ENCODE peak calls at places on chromosomes 6 and 20, in ten cellular contexts. W is effector memory CD8-positive, alpha-beta T cell; B is activated CD8-positive, alpha-beta memory T cell treated with anti-CD3 and anti-CD28 coated beads for 4 hours; Q is cardiac septum; G is omental fat pad; T is NCI-H774; D is NCI-H1417; A is occipital lobe; Y is astrocyte; Z is NAMALWA. P is an unnamed sample.

GRCh38 chr6:26538572-26538902 is 371 bp downstream of the HMGN4 start:
- DNase-seq in W (no peak), B (no peak), Q (no peak), G (no peak), T (no peak), D (no peak), A (no peak), Y (no peak), Z (no peak), P (no peak)

GRCh38 chr20:3797592-3798404 is 1.7 kb downstream of the CDC25B start:
- DNase-seq in W (no peak), B (no peak), Q (no peak), G (no peak), T (no peak), D (no peak), A (no peak), Y (no peak), Z (peak; percentile 48), P (peak; percentile 59)

GRCh38 chr6:106199998-106200397 is 113.9 kb downstream of the PRDM1 start:
- DNase-seq in W (no peak), B (no peak), Q (no peak), G (no peak), T (no peak), D (no peak), A (no peak), Y (peak; percentile 95), Z (no peak), P (no peak)

GRCh38 chr6:10857259-10857658 is 18.9 kb upstream of the MAK start:
- DNase-seq in W (no peak), B (no peak), Q (no peak), G (no peak), T (no peak), D (no peak), A (no peak), Y (no peak), Z (no peak), P (no peak)

GRCh38 chr20:58303547-58303946 is 6.0 kb upstream of the RAB22A start:
- DNase-seq in W (no peak), B (no peak), Q (no peak), G (no peak), T (no peak), D (no peak), A (no peak), Y (no peak), Z (no peak), P (no peak)

GRCh38 chr20:16265334-16265733 is 307.9 kb downstream of the KIF16B start:
- DNase-seq in W (no peak), B (no peak), Q (no peak), G (no peak), T (no peak), D (no peak), A (no peak), Y (no peak), Z (no peak), P (no peak)

GRCh38 chr6:30700340-30700739 is 9.6 kb upstream of the NRM start:
- DNase-seq in W (no peak), B (no peak), Q (no peak), G (no peak), T (no peak), D (no peak), A (no peak), Y (no peak), Z (no peak), P (no peak)

GRCh38 chr6:4210619-4211419 is 75.4 kb upstream of the ECI2 start:
- DNase-seq in W (peak; percentile 36), B (peak; percentile 12), Q (no peak), G (peak; percentile 36), T (peak; percentile 5), D (peak; percentile 15), A (no peak), Y (peak; percentile 26), Z (peak; percentile 68), P (peak; percentile 13)

GRCh38 chr6:22332726-22333125 is 35.9 kb upstream of the PRL start:
- DNase-seq in W (no peak), B (no peak), Q (no peak), G (no peak), T (no peak), D (no peak), A (no peak), Y (peak; percentile 42), Z (no peak), P (no peak)

GRCh38 chr20:33791959-33792597 is 19.1 kb upstream of the CHMP4B start:
- DNase-seq in W (peak; percentile 44), B (peak; percentile 30), Q (peak; percentile 77), G (peak; percentile 31), T (peak; percentile 7), D (peak; percentile 15), A (no peak), Y (peak; percentile 31), Z (peak; percentile 71), P (peak; percentile 26)

GRCh38 chr6:45591816-45592359 is 214.2 kb upstream of the SUPT3H start:
- DNase-seq in W (no peak), B (no peak), Q (no peak), G (no peak), T (no peak), D (no peak), A (no peak), Y (no peak), Z (no peak), P (no peak)

GRCh38 chr20:19867074-19867473 is 109.0 kb downstream of the RIN2 start:
- DNase-seq in W (no peak), B (no peak), Q (no peak), G (no peak), T (no peak), D (no peak), A (no peak), Y (peak; percentile 44), Z (no peak), P (no peak)

GRCh38 chr20:531608-532007 is 12.0 kb downstream of the CSNK2A1 start:
- DNase-seq in W (no peak), B (no peak), Q (no peak), G (no peak), T (no peak), D (no peak), A (no peak), Y (no peak), Z (no peak), P (no peak)

GRCh38 chr6:79468116-79468515 is 69.1 kb downstream of the LCA5 start:
- DNase-seq in W (no peak), B (no peak), Q (no peak), G (no peak), T (no peak), D (no peak), A (no peak), Y (peak; percentile 60), Z (no peak), P (no peak)

GRCh38 chr6:74070091-74070490 is 374.1 kb downstream of the CD109 start:
- DNase-seq in W (no peak), B (no peak), Q (no peak), G (no peak), T (no peak), D (no peak), A (no peak), Y (peak; percentile 49), Z (no peak), P (no peak)

GRCh38 chr6:161191671-161192070 is 82.2 kb downstream of the AGPAT4 start:
- DNase-seq in W (no peak), B (no peak), Q (no peak), G (no peak), T (no peak), D (no peak), A (no peak), Y (no peak), Z (no peak), P (no peak)

GRCh38 chr6:74731921-74732320 is 473.9 kb downstream of the COL12A1 start:
- DNase-seq in W (no peak), B (no peak), Q (no peak), G (no peak), T (no peak), D (no peak), A (no peak), Y (peak; percentile 90), Z (no peak), P (no peak)

GRCh38 chr6:12233693-12234551 is 56.2 kb upstream of the EDN1 start:
- DNase-seq in W (peak; percentile 14), B (no peak), Q (no peak), G (no peak), T (peak; percentile 26), D (peak; percentile 56), A (peak; percentile 16), Y (peak; percentile 86), Z (peak; percentile 81), P (peak; percentile 55)

GRCh38 chr20:24890286-24890685 is 58.8 kb upstream of the CST7 start:
- DNase-seq in W (no peak), B (no peak), Q (no peak), G (no peak), T (no peak), D (no peak), A (no peak), Y (no peak), Z (no peak), P (no peak)

GRCh38 chr6:162442675-162443074 is 284.9 kb downstream of the PRKN start:
- DNase-seq in W (no peak), B (no peak), Q (no peak), G (no peak), T (peak; percentile 36), D (no peak), A (no peak), Y (no peak), Z (peak; percentile 26), P (no peak)

GRCh38 chr6:41637179-41638001 is 878 bp upstream of the MDFI start:
- DNase-seq in W (no peak), B (no peak), Q (no peak), G (no peak), T (no peak), D (no peak), A (no peak), Y (no peak), Z (no peak), P (no peak)

GRCh38 chr6:44327096-44327495 is 13.9 kb upstream of the AARS2 start:
- DNase-seq in W (no peak), B (no peak), Q (no peak), G (no peak), T (no peak), D (no peak), A (no peak), Y (no peak), Z (no peak), P (no peak)

GRCh38 chr6:3396503-3397180 is 60.2 kb downstream of the SLC22A23 start:
- DNase-seq in W (no peak), B (no peak), Q (no peak), G (no peak), T (no peak), D (no peak), A (no peak), Y (no peak), Z (no peak), P (no peak)

GRCh38 chr6:12749531-12750379 is 33.2 kb downstream of the PHACTR1 start:
- DNase-seq in W (no peak), B (no peak), Q (no peak), G (no peak), T (no peak), D (peak; percentile 87), A (no peak), Y (no peak), Z (no peak), P (no peak)

GRCh38 chr6:79307321-79308036 is 73.0 kb upstream of the HMGN3 start:
- DNase-seq in W (no peak), B (no peak), Q (no peak), G (no peak), T (no peak), D (no peak), A (no peak), Y (peak; percentile 19), Z (no peak), P (no peak)

GRCh38 chr20:10864076-10864672 is 190.4 kb upstream of the JAG1 start:
- DNase-seq in W (no peak), B (no peak), Q (no peak), G (no peak), T (no peak), D (no peak), A (no peak), Y (peak; percentile 38), Z (no peak), P (no peak)

GRCh38 chr6:36724514-36725385 is 27.1 kb downstream of the RAB44 start:
- DNase-seq in W (no peak), B (no peak), Q (no peak), G (peak; percentile 89), T (peak; percentile 40), D (peak; percentile 62), A (peak; percentile 11), Y (peak; percentile 27), Z (peak; percentile 62), P (no peak)

GRCh38 chr6:162713926-162714759 is 13.4 kb downstream of the PRKN start:
- DNase-seq in W (no peak), B (no peak), Q (no peak), G (no peak), T (no peak), D (no peak), A (no peak), Y (no peak), Z (no peak), P (no peak)

P was measured in central memory CD4-positive, alpha-beta T cell.